ENCODE peak calls at places on chromosomes 7 and 10, in seven cellular contexts. O, V, D, R, C, T and E are unnamed samples.

GRCh38 chr7:30888783-30889182 is 22.9 kb upstream of the AQP1 start:
- DNase-seq in O (peak; percentile 55), V (peak; percentile 95), D (no peak), R (no peak), C (no peak), T (peak; percentile 74), E (no peak)

GRCh38 chr7:29086545-29086944 is 59.8 kb downstream of the CPVL start:
- DNase-seq in O (no peak), V (no peak), D (no peak), R (no peak), C (no peak), T (no peak), E (no peak)

GRCh38 chr7:54339074-54339473 is 203.1 kb upstream of the VSTM2A start:
- DNase-seq in O (peak; percentile 33), V (peak; percentile 8), D (no peak), R (no peak), C (no peak), T (no peak), E (no peak)

GRCh38 chr10:122374859-122375721 is 582 bp downstream of the PLEKHA1 start:
- DNase-seq in O (peak; percentile 85), V (peak; percentile 77), D (peak; percentile 28), R (peak; percentile 66), C (peak; percentile 92), T (peak; percentile 41), E (peak; percentile 77)

GRCh38 chr7:44711528-44711927 is 37.1 kb upstream of the ZMIZ2 start:
- DNase-seq in O (no peak), V (no peak), D (no peak), R (no peak), C (no peak), T (no peak), E (no peak)

GRCh38 chr10:49735161-49735560 is 27.0 kb downstream of the OGDHL start:
- DNase-seq in O (no peak), V (no peak), D (no peak), R (no peak), C (no peak), T (peak; percentile 64), E (no peak)

GRCh38 chr7:142881586-142882337 is 3.8 kb downstream of the TRPV6 start:
- DNase-seq in O (no peak), V (no peak), D (no peak), R (no peak), C (no peak), T (no peak), E (no peak)

GRCh38 chr10:52502237-52502636 is 188.2 kb downstream of the DKK1 start:
- DNase-seq in O (no peak), V (no peak), D (no peak), R (no peak), C (no peak), T (no peak), E (no peak)

GRCh38 chr7:74141705-74142104 is 32.5 kb upstream of the EIF4H start:
- DNase-seq in O (no peak), V (no peak), D (peak; percentile 46), R (no peak), C (no peak), T (peak; percentile 58), E (no peak)

GRCh38 chr7:49127359-49127848 is 203.1 kb downstream of the CDC14C start:
- DNase-seq in O (no peak), V (no peak), D (no peak), R (no peak), C (no peak), T (peak; percentile 34), E (no peak)

GRCh38 chr10:122113161-122113944 is 124.4 kb downstream of the TACC2 start:
- DNase-seq in O (peak; percentile 85), V (peak; percentile 92), D (peak; percentile 49), R (peak; percentile 81), C (no peak), T (peak; percentile 67), E (peak; percentile 81)

DNA sequence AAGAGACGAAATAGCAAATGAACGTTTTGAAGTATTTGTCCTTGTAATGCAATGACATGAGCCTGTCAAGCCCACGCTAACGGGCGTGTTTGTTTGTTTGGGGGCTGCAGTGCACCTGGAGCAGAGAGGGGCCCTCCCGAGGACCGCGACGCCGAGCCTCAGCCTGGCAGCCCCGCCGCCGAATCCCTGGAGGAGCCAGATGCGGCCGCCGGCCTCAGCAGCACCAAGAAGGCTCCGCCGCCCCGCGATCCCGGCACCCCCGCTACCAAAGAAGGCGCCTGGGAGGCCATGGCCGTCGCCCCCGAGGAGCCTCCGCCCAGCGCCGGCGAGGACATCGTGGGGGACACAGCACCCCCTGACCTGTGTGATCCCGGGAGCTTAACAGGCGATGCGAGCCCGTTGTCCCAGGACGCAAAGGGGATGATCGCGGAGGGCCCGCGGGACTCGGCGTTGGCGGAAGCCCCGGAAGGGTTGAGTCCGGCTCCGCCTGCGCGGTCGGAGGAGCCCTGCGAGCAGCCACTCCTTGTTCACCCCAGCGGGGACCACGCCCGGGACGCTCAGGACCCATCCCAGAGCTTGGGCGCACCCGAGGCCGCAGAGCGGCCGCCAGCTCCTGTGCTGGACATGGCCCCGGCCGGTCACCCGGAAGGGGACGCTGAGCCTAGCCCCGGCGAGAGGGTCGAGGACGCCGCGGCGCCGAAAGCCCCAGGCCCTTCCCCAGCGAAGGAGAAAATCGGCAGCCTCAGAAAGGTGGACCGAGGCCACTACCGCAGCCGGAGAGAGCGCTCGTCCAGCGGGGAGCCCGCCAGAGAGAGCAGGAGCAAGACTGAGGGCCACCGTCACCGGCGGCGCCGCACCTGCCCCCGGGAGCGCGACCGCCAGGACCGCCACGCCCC is 118.5 kb downstream of the CYTH3 start:
- DNase-seq in O (no peak), V (no peak), D (no peak), R (no peak), C (no peak), T (no peak), E (no peak)
- H3K4me3 ChIP-seq in O (no peak overlapping the region), V (no peak overlapping the region), D (no peak overlapping the region), R (no peak overlapping the region), C (no peak overlapping the region), T (no peak overlapping the region), E (no peak overlapping the region)

GRCh38 chr7:155449008-155449879 is 8.7 kb upstream of the EN2 start:
- DNase-seq in O (no peak), V (no peak), D (no peak), R (peak; percentile 72), C (no peak), T (no peak), E (peak; percentile 72)
- TF ChIP-seq EZH2 in O (peak; percentile 89), V (no peak), D (no peak), R (peak; percentile 93), C (no peak), T (no peak), E (peak; percentile 95)

GRCh38 chr10:70144372-70145110 is 2.0 kb downstream of the TYSND1 start:
- DNase-seq in O (no peak), V (no peak), D (no peak), R (no peak), C (no peak), T (no peak), E (no peak)

GRCh38 chr10:70145166-70145665 is 1.3 kb downstream of the TYSND1 start:
- DNase-seq in O (no peak), V (peak; percentile 56), D (no peak), R (peak; percentile 32), C (no peak), T (peak; percentile 38), E (no peak)

GRCh38 chr10:70146489-70147488 is at the start of gene TYSND1:
- DNase-seq in O (peak; percentile 99), V (peak; percentile 99), D (peak; percentile 98), R (peak; percentile 99), C (peak; percentile 99), T (peak; percentile 100), E (peak; percentile 99)

GRCh38 chr10:70148516-70148915 is 2.0 kb upstream of the TYSND1 start:
- DNase-seq in O (no peak), V (no peak), D (no peak), R (no peak), C (no peak), T (no peak), E (no peak)

GRCh38 chr10:70145666-70146488 is 623 bp downstream of the TYSND1 start:
- DNase-seq in O (peak; percentile 82), V (peak; percentile 90), D (no peak), R (peak; percentile 69), C (peak; percentile 70), T (peak; percentile 83), E (peak; percentile 82)
- TF ChIP-seq EZH2phosphoT487 in O (no peak), V (no peak), D (no peak), R (no peak), C (no peak), T (no peak), E (no peak)

GRCh38 chr10:104258209-104258608 is 3.5 kb downstream of the GSTO1 start:
- DNase-seq in O (no peak), V (no peak), D (no peak), R (no peak), C (no peak), T (no peak), E (no peak)

GRCh38 chr10:104259999-104260774 is 5.5 kb downstream of the GSTO1 start:
- DNase-seq in O (peak; percentile 33), V (peak; percentile 47), D (no peak), R (no peak), C (no peak), T (no peak), E (no peak)

GRCh38 chr10:104260775-104261115 is 6.1 kb downstream of the GSTO1 start:
- DNase-seq in O (no peak), V (peak; percentile 87), D (no peak), R (no peak), C (no peak), T (peak; percentile 42), E (no peak)

GRCh38 chr10:104257235-104257634 is 2.5 kb downstream of the GSTO1 start:
- DNase-seq in O (no peak), V (no peak), D (no peak), R (no peak), C (no peak), T (no peak), E (no peak)

DNA sequence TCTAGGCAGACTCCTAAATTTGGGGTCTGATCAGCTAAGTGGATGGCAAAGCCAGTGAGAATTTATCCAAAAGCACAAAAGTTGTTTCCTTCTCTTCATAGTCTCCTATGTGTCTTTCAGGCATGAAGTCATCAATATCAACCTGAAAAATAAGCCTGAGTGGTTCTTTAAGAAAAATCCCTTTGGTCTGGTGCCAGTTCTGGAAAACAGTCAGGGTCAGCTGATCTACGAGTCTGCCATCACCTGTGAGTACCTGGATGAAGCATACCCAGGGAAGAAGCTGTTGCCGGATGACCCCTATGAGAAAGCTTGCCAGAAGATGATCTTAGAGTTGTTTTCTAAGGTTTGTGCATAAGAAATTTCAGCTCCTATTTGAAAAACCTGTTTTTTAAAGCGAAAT is 4.8 kb downstream of the GSTO1 start:
- DNase-seq in O (no peak), V (no peak), D (no peak), R (no peak), C (no peak), T (no peak), E (no peak)
- H3K4me3 ChIP-seq in O (no peak overlapping the region), V (no peak overlapping the region), D (no peak overlapping the region), R (no peak overlapping the region), C (no peak overlapping the region), T (no peak overlapping the region), E (no peak overlapping the region)